ENCODE peak calls at places on chromosomes 2 and 18, in eight cellular contexts. One of them, this sample, is unnamed.

GRCh38 chr2:164840930-164841718 is 499 bp downstream of the COBLL1 start:
- DNase-seq in H1: peak
- DNase-seq in PC-9: peak
- DNase-seq in tibial artery: peak
- DNase-seq in stomach: peak
- DNase-seq in psoas muscle: peak
- DNase-seq in heart right ventricle: peak
- DNase-seq in PC-3: peak
- DNase-seq in this sample: peak

GRCh38 chr2:31227110-31227509 is 6.8 kb upstream of the EHD3 start:
- DNase-seq in PC-9: no peak
- DNase-seq in H1: peak
- DNase-seq in tibial artery: no peak
- DNase-seq in stomach: no peak
- DNase-seq in PC-3: no peak
- DNase-seq in heart right ventricle: no peak
- DNase-seq in psoas muscle: no peak
- DNase-seq in this sample: no peak

GRCh38 chr2:10834300-10834699 is 21.7 kb upstream of the PDIA6 start:
- DNase-seq in psoas muscle: no peak
- DNase-seq in heart right ventricle: no peak
- DNase-seq in H1: no peak
- DNase-seq in tibial artery: no peak
- DNase-seq in PC-3: peak
- DNase-seq in stomach: no peak
- DNase-seq in PC-9: no peak
- DNase-seq in this sample: no peak

GRCh38 chr2:241742320-241742939 is 8.0 kb downstream of the D2HGDH start:
- DNase-seq in H1: no peak
- DNase-seq in heart right ventricle: no peak
- DNase-seq in psoas muscle: no peak
- DNase-seq in PC-3: no peak
- DNase-seq in stomach: no peak
- DNase-seq in PC-9: no peak
- DNase-seq in tibial artery: no peak
- DNase-seq in this sample: no peak

GRCh38 chr2:65443509-65444200 is 11.3 kb upstream of the SPRED2 start:
- DNase-seq in heart right ventricle: no peak
- DNase-seq in stomach: no peak
- DNase-seq in PC-9: no peak
- DNase-seq in tibial artery: no peak
- DNase-seq in PC-3: no peak
- DNase-seq in H1: no peak
- DNase-seq in psoas muscle: no peak
- DNase-seq in this sample: no peak

GRCh38 chr2:163646659-163647058 is 89.1 kb downstream of the FIGN start:
- DNase-seq in stomach: no peak
- DNase-seq in PC-3: no peak
- DNase-seq in psoas muscle: no peak
- DNase-seq in H1: no peak
- DNase-seq in tibial artery: no peak
- DNase-seq in heart right ventricle: no peak
- DNase-seq in PC-9: no peak
- DNase-seq in this sample: no peak

GRCh38 chr2:6082619-6083018 is 390.4 kb downstream of the SOX11 start:
- DNase-seq in H1: no peak
- DNase-seq in PC-3: no peak
- DNase-seq in PC-9: no peak
- DNase-seq in heart right ventricle: no peak
- DNase-seq in stomach: no peak
- DNase-seq in tibial artery: no peak
- DNase-seq in psoas muscle: no peak
- DNase-seq in this sample: no peak

GRCh38 chr2:147096671-147097070 is 748.2 kb upstream of the ACVR2A start:
- DNase-seq in tibial artery: no peak
- DNase-seq in heart right ventricle: no peak
- DNase-seq in PC-9: no peak
- DNase-seq in H1: no peak
- DNase-seq in PC-3: no peak
- DNase-seq in stomach: no peak
- DNase-seq in psoas muscle: no peak
- DNase-seq in this sample: no peak

GRCh38 chr2:72972744-72973535 is 55.6 kb downstream of the EMX1 start:
- DNase-seq in PC-3: no peak
- DNase-seq in heart right ventricle: no peak
- DNase-seq in H1: no peak
- DNase-seq in tibial artery: no peak
- DNase-seq in stomach: no peak
- DNase-seq in PC-9: no peak
- DNase-seq in psoas muscle: no peak
- DNase-seq in this sample: no peak

GRCh38 chr2:218755567-218756404 is 26.2 kb upstream of the CYP27A1 start:
- DNase-seq in heart right ventricle: no peak
- DNase-seq in tibial artery: no peak
- DNase-seq in PC-9: no peak
- DNase-seq in H1: no peak
- DNase-seq in PC-3: no peak
- DNase-seq in stomach: no peak
- DNase-seq in psoas muscle: no peak
- DNase-seq in this sample: no peak

GRCh38 chr2:235669983-235670962 is 176.4 kb downstream of the AGAP1 start:
- DNase-seq in heart right ventricle: peak
- DNase-seq in PC-9: peak
- DNase-seq in stomach: peak
- DNase-seq in PC-3: peak
- DNase-seq in H1: peak
- DNase-seq in psoas muscle: peak
- DNase-seq in tibial artery: peak
- DNase-seq in this sample: peak
- H3K27ac ChIP-seq in heart right ventricle: peak
- H3K27ac ChIP-seq in PC-9: no peak
- H3K27ac ChIP-seq in stomach: peak
- H3K27ac ChIP-seq in PC-3: no peak
- H3K27ac ChIP-seq in H1: no peak
- H3K27ac ChIP-seq in psoas muscle: no peak
- H3K27ac ChIP-seq in tibial artery: no peak
- H3K27ac ChIP-seq in this sample: peak

GRCh38 chr2:68230246-68231060 is 21.9 kb downstream of the PPP3R1 start:
- DNase-seq in H1: no peak
- DNase-seq in PC-3: no peak
- DNase-seq in tibial artery: no peak
- DNase-seq in psoas muscle: no peak
- DNase-seq in PC-9: no peak
- DNase-seq in heart right ventricle: no peak
- DNase-seq in stomach: no peak
- DNase-seq in this sample: no peak

GRCh38 chr2:68222287-68222686 is 30.0 kb downstream of the PPP3R1 start:
- DNase-seq in stomach: no peak
- DNase-seq in PC-3: no peak
- DNase-seq in H1: no peak
- DNase-seq in heart right ventricle: no peak
- DNase-seq in psoas muscle: no peak
- DNase-seq in tibial artery: no peak
- DNase-seq in PC-9: no peak
- DNase-seq in this sample: no peak

GRCh38 chr2:68231061-68231372 is 21.3 kb downstream of the PPP3R1 start:
- DNase-seq in tibial artery: no peak
- DNase-seq in PC-9: no peak
- DNase-seq in psoas muscle: no peak
- DNase-seq in stomach: no peak
- DNase-seq in H1: no peak
- DNase-seq in heart right ventricle: no peak
- DNase-seq in PC-3: no peak
- DNase-seq in this sample: no peak

GRCh38 chr2:68223419-68223818 is 28.9 kb downstream of the PPP3R1 start:
- DNase-seq in H1: no peak
- DNase-seq in PC-3: no peak
- DNase-seq in tibial artery: no peak
- DNase-seq in psoas muscle: no peak
- DNase-seq in stomach: no peak
- DNase-seq in PC-9: no peak
- DNase-seq in heart right ventricle: no peak
- DNase-seq in this sample: no peak

DNA sequence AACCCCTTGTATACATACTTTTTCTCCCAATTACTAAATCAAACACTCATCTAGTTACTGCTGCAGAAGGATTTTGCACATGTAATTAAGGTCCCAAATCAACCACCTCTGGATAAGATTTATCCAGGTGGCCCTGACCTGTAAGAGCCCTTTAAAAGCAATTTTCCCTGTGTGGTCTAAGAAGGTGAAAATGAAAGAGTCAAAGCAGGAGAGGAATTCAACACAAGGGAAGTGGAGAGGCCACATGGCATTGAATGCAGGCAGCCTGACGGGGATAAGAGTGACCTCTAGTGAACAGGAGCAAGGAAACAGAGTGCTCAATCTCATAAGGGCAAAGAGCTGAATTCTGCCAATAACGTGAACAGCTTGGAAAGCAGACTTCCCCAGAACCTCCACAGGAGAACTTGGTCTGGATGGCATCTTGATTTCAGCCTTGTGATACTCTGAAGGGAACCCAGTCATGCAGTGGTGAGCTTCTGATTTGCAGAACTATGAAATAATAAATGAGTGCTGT is 27.2 kb downstream of the PPP3R1 start:
- DNase-seq in psoas muscle: no peak
- DNase-seq in PC-3: peak
- DNase-seq in H1: no peak
- DNase-seq in stomach: peak
- DNase-seq in PC-9: no peak
- DNase-seq in tibial artery: no peak
- DNase-seq in heart right ventricle: no peak
- DNase-seq in this sample: peak
- TF ChIP-seq CTCF in psoas muscle: no peak
- TF ChIP-seq CTCF in PC-3: peak
- TF ChIP-seq CTCF in H1: peak
- TF ChIP-seq CTCF in stomach: no peak
- TF ChIP-seq CTCF in PC-9: no peak
- TF ChIP-seq CTCF in tibial artery: no peak
- TF ChIP-seq CTCF in heart right ventricle: peak
- TF ChIP-seq CTCF in this sample: peak

DNA sequence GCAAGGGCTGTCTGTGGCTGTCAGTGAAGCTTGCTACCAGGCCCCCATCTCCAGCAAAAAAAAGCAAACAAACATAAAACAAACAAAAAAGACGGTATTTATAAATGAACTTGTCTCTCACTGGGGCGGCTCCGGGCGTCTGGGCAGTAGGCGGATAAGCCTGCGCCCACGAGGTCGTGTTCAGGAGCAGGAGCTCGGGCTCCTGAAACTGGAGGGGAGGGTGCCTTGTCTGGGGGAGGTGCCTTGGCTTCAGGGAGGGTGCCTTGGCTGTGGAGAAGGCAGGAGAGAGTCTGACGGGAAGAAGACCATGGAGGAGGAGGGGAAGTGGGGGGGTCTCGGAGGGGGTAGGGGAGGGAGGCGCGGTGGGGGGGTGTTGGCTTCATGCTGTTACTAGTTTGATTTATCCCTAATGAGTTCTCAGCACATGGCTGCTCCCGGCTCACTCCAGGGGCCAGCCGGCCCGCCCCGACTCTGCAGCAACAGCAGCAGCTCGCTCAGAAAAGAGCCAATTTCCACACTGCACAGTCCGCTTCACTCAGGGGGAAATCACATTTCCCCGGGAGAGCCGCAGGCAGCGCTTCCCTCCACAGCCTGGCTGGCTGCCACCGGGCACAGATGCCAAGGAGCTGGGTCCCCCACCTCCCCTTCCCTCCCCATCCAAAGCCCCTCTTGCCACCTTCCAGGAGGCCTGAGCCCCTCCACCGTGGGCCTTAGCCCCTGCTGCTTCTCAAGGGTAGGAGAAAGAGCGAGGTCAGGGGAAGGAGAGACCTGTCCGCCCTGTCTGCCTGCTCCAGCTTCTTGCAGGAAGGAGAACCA is 38.7 kb downstream of the PSD4 start:
- DNase-seq in H1: no peak
- DNase-seq in stomach: no peak
- DNase-seq in PC-9: no peak
- DNase-seq in psoas muscle: peak
- DNase-seq in heart right ventricle: no peak
- DNase-seq in PC-3: no peak
- DNase-seq in tibial artery: peak
- DNase-seq in this sample: no peak
- H3K27ac ChIP-seq in H1: no peak
- H3K27ac ChIP-seq in stomach: peak
- H3K27ac ChIP-seq in PC-9: no peak
- H3K27ac ChIP-seq in psoas muscle: peak
- H3K27ac ChIP-seq in heart right ventricle: peak
- H3K27ac ChIP-seq in PC-3: no peak
- H3K27ac ChIP-seq in tibial artery: no peak
- H3K27ac ChIP-seq in this sample: peak

DNA sequence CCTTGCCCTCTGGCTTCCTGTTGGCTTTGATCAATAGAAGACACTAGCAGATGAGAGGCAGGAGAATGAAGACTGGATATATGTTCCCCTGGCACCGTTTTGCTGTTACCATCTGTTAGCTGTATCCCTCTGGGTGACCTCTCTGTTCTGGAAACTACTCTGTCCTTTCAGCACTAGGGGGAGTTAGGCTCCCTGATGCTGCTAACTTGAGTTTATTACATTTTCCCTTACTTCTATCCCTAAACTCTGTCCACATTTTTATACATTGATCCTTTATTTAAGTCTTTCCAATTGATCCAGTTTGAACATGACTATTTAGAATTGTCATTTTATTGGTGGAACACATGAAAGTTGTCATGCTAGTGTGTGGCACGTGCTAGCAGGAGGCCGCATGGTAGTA is 1014.3 kb upstream of the CDH2 start:
- DNase-seq in stomach: no peak
- DNase-seq in tibial artery: no peak
- DNase-seq in H1: no peak
- DNase-seq in psoas muscle: no peak
- DNase-seq in PC-9: no peak
- DNase-seq in heart right ventricle: no peak
- DNase-seq in PC-3: peak
- DNase-seq in this sample: peak
- TF ChIP-seq CTCF in stomach: no peak
- TF ChIP-seq CTCF in tibial artery: no peak
- TF ChIP-seq CTCF in H1: peak
- TF ChIP-seq CTCF in psoas muscle: no peak
- TF ChIP-seq CTCF in PC-9: no peak
- TF ChIP-seq CTCF in heart right ventricle: no peak
- TF ChIP-seq CTCF in PC-3: peak
- TF ChIP-seq CTCF in this sample: no peak

This sample was measured in RWPE1.